ENCODE peak calls at places on chromosomes 4 and X, in four cellular contexts. E, W, O and B are unnamed samples.

GRCh38 chrX:39012561-39013209 is 211.4 kb downstream of the MID1IP1 start:
- DNase-seq in E (no peak), W (no peak), O (no peak), B (no peak)

GRCh38 chr4:172822322-172822721 is 346.3 kb upstream of the GALNT7 start:
- DNase-seq in W (no peak), O (no peak), E (no peak), B (no peak)

GRCh38 chr4:142563682-142564291 is 282.3 kb downstream of the INPP4B start:
- DNase-seq in E (no peak), W (peak; percentile 19), O (no peak), B (no peak)

GRCh38 chr4:26985836-26986235 is 125.2 kb downstream of the STIM2 start:
- DNase-seq in O (no peak), W (peak; percentile 44), E (no peak), B (no peak)

GRCh38 chr4:12118651-12119213 is 690.0 kb upstream of the HS3ST1 start:
- DNase-seq in O (no peak), E (no peak), W (no peak), B (no peak)

GRCh38 chrX:42973321-42973720 is 195.4 kb upstream of the PPP1R2C start:
- DNase-seq in O (no peak), E (no peak), W (no peak), B (no peak)

GRCh38 chr4:8195431-8195830 is 3.7 kb upstream of the SH3TC1 start:
- DNase-seq in O (no peak), E (no peak), W (no peak), B (no peak)

GRCh38 chrX:56530011-56530410 is 33.4 kb upstream of the UBQLN2 start:
- DNase-seq in W (no peak), O (no peak), E (no peak), B (no peak)

GRCh38 chr4:89175611-89176010 is 64.3 kb downstream of the TIGD2 start:
- DNase-seq in W (no peak), E (no peak), O (no peak), B (no peak)

GRCh38 chr4:186807131-186807530 is 83.5 kb upstream of the FAT1 start:
- DNase-seq in W (no peak), E (no peak), O (no peak), B (no peak)

GRCh38 chr4:173420324-173420752 is 21.4 kb upstream of the SCRG1 start:
- DNase-seq in E (peak; percentile 18), O (peak; percentile 8), W (no peak), B (peak; percentile 30)

GRCh38 chrX:108173874-108174273 is 82.3 kb downstream of the ATG4A start:
- DNase-seq in O (no peak), W (no peak), E (no peak), B (no peak)

GRCh38 chrX:97842468-97843199 is 958.9 kb downstream of the RPA4 start:
- DNase-seq in W (no peak), E (no peak), O (no peak), B (no peak)

GRCh38 chr4:123786955-123787354 is 390.4 kb downstream of the SPRY1 start:
- DNase-seq in W (no peak), O (no peak), E (no peak), B (no peak)

GRCh38 chr4:118112647-118113046 is 78.4 kb downstream of the NDST3 start:
- DNase-seq in W (no peak), E (no peak), O (no peak), B (no peak)
- TF ChIP-seq FOXK2 in W (no peak), E (no peak), O (no peak), B (no peak)

GRCh38 chrX:118493653-118494297 is 1.8 kb upstream of the DOCK11 start:
- DNase-seq in O (no peak), W (no peak), E (no peak), B (no peak)
- TF ChIP-seq FOXK2 in O (no peak), W (no peak), E (peak; percentile 17), B (no peak)

DNA sequence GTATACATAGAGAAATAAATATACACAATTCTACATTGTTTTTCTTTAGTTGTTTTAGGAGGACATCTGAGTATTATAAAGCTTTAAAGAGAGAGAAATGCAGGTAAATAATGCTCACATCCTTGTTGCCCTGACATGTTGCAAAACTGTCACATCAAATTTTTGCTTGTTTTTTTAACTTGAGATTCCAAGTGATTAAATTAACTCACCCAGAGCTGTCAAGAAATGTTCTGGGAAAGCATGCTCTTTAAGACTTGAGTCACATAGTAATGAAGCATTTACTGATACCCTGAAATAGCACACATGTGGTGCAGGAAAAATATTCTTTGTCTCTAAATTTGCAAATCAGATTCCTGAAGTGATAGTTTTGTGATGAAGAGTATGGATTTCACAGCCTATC is 665.6 kb downstream of the FSTL5 start:
- DNase-seq in O (no peak), E (no peak), W (no peak), B (no peak)
- TF ChIP-seq FOXK2 in O (no peak), E (no peak), W (no peak), B (no peak)

DNA sequence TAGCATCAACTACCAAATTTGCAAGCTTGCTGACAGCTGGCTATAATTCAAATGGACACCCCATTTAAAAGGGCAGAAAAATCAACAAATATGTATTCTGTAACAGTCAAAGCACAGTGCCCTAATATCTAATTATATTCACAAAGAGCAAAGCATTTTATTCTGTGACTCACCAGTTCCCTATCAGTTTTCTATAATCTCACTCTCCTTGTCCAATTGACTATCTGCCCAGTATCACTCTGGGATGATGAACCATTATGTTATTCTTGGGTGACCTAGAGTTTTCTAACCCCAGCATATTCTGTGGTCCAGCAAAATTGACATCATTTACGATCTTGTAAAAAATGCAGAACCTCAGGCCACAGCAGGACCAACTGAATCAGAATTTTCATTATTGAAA is 82.0 kb upstream of the FREM3 start:
- DNase-seq in W (no peak), E (no peak), O (no peak), B (no peak)
- TF ChIP-seq FOXK2 in W (no peak), E (no peak), O (no peak), B (no peak)